ENCODE peak calls at places on chromosomes 6 and 20, in nine cellular contexts. U, I, C, Z, O, X, D, E and S are unnamed samples.

GRCh38 chr20:6993526-6993925 is 226.0 kb downstream of the BMP2 start:
- DNase-seq in U (no peak), I (no peak), C (no peak), Z (no peak), O (no peak), X (no peak), D (no peak), E (no peak), S (no peak)

GRCh38 chr6:137761487-137761886 is 105.6 kb upstream of the TNFAIP3 start:
- DNase-seq in U (no peak), I (no peak), C (no peak), Z (no peak), O (no peak), X (no peak), D (no peak), E (no peak), S (no peak)

GRCh38 chr6:82611751-82612150 is 248.1 kb downstream of the TPBG start:
- DNase-seq in U (no peak), I (no peak), C (no peak), Z (no peak), O (no peak), X (no peak), D (no peak), E (no peak), S (no peak)

GRCh38 chr6:108524528-108525218 is 36.0 kb upstream of the FOXO3 start:
- DNase-seq in U (no peak), I (no peak), C (no peak), Z (no peak), O (peak), X (no peak), D (peak), E (no peak), S (no peak)

GRCh38 chr20:43043887-43044286 is 145.8 kb downstream of the PTPRT start:
- DNase-seq in U (no peak), I (peak), C (no peak), Z (no peak), O (no peak), X (no peak), D (no peak), E (no peak), S (no peak)

GRCh38 chr6:138795809-138796469 is at the start of gene ECT2L:
- DNase-seq in U (no peak), I (peak), C (no peak), Z (peak), O (peak), X (no peak), D (no peak), E (peak), S (peak)

GRCh38 chr6:151058021-151058733 is 181.6 kb upstream of the AKAP12 start:
- DNase-seq in U (no peak), I (no peak), C (no peak), Z (no peak), O (no peak), X (no peak), D (no peak), E (no peak), S (peak)

GRCh38 chr20:13202553-13202952 is 18.5 kb upstream of the ISM1 start:
- DNase-seq in U (no peak), I (no peak), C (no peak), Z (no peak), O (no peak), X (no peak), D (no peak), E (no peak), S (no peak)

GRCh38 chr20:3222635-3223600 is 13.6 kb downstream of the ITPA start:
- DNase-seq in U (no peak), I (no peak), C (no peak), Z (peak), O (no peak), X (no peak), D (no peak), E (peak), S (no peak)